ENCODE peak calls at places on chromosomes 11 and 22, in five cellular contexts. N is GM06990, O is AG09319, G is neural crest cell, H is DND-41. T is an unnamed sample.

GRCh38 chr22:26086359-26086758 is 82.9 kb upstream of the SEZ6L start:
- DNase-seq in N (no peak), O (no peak), H (no peak), G (no peak), T (no peak)

GRCh38 chr11:118373263-118373662 is 13.9 kb downstream of the UBE4A start:
- DNase-seq in G (no peak), O (no peak), H (no peak), N (no peak), T (no peak)

GRCh38 chr11:128921790-128922189 is 20.9 kb downstream of the TP53AIP1 start:
- DNase-seq in H (no peak), O (no peak), N (no peak), G (no peak), T (no peak)

GRCh38 chr22:39254789-39255298 is 10.1 kb upstream of the PDGFB start:
- DNase-seq in G (no peak), O (no peak), N (peak), H (no peak), T (no peak)

GRCh38 chr22:48397531-48398180 is 1430.0 kb downstream of the BRD1 start:
- DNase-seq in G (no peak), H (no peak), O (no peak), N (no peak), T (no peak)

GRCh38 chr11:444397-445144 is 2.8 kb upstream of the ANO9 start:
- DNase-seq in N (peak), O (no peak), H (no peak), G (no peak), T (no peak)

GRCh38 chr11:27081056-27081455 is 40.4 kb downstream of the BBOX1 start:
- DNase-seq in H (no peak), N (no peak), O (no peak), G (no peak), T (no peak)

GRCh38 chr22:38775656-38776055 is 18.3 kb downstream of the DNAL4 start:
- DNase-seq in G (no peak), O (no peak), N (no peak), H (no peak), T (no peak)

GRCh38 chr11:69644962-69645675 is 4.2 kb downstream of the CCND1 start:
- DNase-seq in N (no peak), O (no peak), G (no peak), H (no peak), T (no peak)

GRCh38 chr22:20853236-20853660 is 5.4 kb downstream of the PI4KA start:
- DNase-seq in N (no peak), O (no peak), H (no peak), G (no peak), T (no peak)

GRCh38 chr11:10233581-10233980 is 60.4 kb downstream of the SBF2 start:
- DNase-seq in G (no peak), N (no peak), O (peak), H (no peak), T (peak)

DNA sequence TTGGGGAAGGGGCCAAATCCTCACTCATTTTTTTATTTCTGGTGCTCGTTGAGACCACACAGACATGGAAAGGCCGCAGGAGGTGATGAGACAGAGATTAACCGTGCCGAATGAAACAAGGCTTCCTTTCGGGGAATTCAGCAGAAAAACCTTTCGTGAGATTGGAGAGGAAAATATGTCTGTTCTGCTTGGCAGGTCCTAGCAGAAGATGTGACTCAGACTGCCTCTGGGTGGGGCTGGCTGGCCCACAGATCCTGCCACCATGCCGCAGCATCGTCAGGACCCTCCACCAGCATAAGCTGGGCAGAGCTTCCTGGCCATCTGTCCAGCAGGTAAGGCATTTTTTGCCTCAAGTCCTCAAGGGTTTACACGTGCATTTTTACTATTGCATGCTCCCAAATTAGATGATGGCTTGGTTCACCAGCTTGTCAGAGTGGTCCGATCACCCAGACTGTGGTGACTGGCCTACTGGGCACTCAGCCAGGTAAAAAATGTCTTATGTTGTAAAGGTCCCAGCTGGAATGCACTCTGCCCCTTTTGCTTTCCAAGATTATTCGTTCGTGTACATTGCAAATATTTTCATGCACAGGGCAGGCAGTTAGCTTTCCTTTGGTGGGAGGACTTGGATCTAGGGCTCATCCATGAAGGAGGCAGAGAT is 1.5 kb downstream of the DDB2 start:
- DNase-seq in H (peak), G (no peak), O (no peak), N (peak), T (peak)
- TF ChIP-seq CTCF in H (peak), G (no peak), O (peak), N (peak), T (no peak)

DNA sequence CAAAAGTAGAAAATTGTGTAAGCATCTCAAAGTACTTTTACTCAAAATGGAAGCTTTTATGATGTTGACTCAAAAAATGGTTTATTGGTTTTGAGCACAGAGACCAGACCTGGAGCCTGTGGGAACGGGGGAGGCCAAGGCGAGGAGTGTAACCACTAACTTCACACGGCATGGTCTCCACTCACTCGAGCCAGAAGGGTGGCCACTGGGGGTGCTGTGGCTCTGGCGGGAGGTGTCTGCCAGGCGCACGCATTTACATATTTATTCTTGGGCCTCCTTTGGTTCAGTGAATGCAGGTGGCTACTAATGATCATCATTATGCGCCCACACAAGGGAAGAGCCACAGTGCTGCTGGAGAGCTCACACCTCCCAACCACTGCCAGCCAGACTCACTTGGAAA is 64.6 kb downstream of the FLRT1 start:
- DNase-seq in G (no peak), H (no peak), N (peak), O (no peak), T (no peak)
- TF ChIP-seq CTCF in G (peak), H (peak), N (peak), O (no peak), T (peak)

GRCh38 chr11:107999759-108000455 is 8.8 kb upstream of the CUL5 start:
- DNase-seq in G (peak), H (peak), N (peak), O (no peak), T (peak)
- TF ChIP-seq CTCF in G (peak), H (peak), N (peak), O (peak), T (peak)

GRCh38 chr11:63998558-63999348 is 12.5 kb downstream of the OTUB1 start:
- DNase-seq in G (peak), N (no peak), H (no peak), O (no peak), T (no peak)
- TF ChIP-seq CTCF in G (no peak), N (no peak), H (no peak), O (no peak), T (no peak)